ENCODE peak calls at places on chromosome X, in seven cellular contexts. T, M, I, V, Q, N and P are unnamed samples.

GRCh38 chrX:109472939-109473713 is 8.8 kb downstream of the GUCY2F start:
- DNase-seq in I (peak), V (peak), Q (peak), N (peak), T (peak), M (peak), P (no peak)

GRCh38 chrX:102651242-102651967 is at the start of gene GPRASP1:
- DNase-seq in M (peak), V (peak), I (peak), T (no peak), Q (no peak), N (peak), P (no peak)

GRCh38 chrX:40078489-40079288 is 19.1 kb downstream of the BCOR start:
- DNase-seq in T (no peak), N (no peak), I (no peak), V (no peak), Q (no peak), M (no peak), P (no peak)

GRCh38 chrX:70038951-70039350 is 10.8 kb downstream of the AWAT2 start:
- DNase-seq in N (no peak), Q (no peak), I (no peak), V (no peak), M (no peak), T (no peak), P (no peak)

GRCh38 chrX:50594788-50595187 is 124.2 kb upstream of the DGKK start:
- DNase-seq in M (no peak), I (peak), V (no peak), Q (no peak), N (no peak), T (no peak), P (no peak)

GRCh38 chrX:2647627-2648026 is 43.5 kb upstream of the CD99 start:
- DNase-seq in Q (no peak), M (no peak), V (no peak), N (no peak), T (no peak), I (no peak), P (no peak)

GRCh38 chrX:150080497-150080896 is 142.2 kb upstream of the EOLA2 start:
- DNase-seq in M (no peak), V (no peak), N (no peak), T (no peak), I (no peak), Q (no peak), P (no peak)

GRCh38 chrX:45009371-45010000 is 136.5 kb downstream of the KDM6A start:
- DNase-seq in I (peak), T (no peak), N (no peak), M (no peak), V (no peak), Q (no peak), P (no peak)

GRCh38 chrX:20547649-20548051 is 280.9 kb upstream of the RPS6KA3 start:
- DNase-seq in M (peak), N (peak), T (no peak), I (peak), Q (peak), V (no peak), P (no peak)

GRCh38 chrX:41661366-41662095 is 27.2 kb upstream of the GPR34 start:
- DNase-seq in Q (no peak), N (no peak), T (no peak), V (no peak), I (no peak), M (no peak), P (no peak)

GRCh38 chrX:57528670-57529255 is 63.0 kb upstream of the ZXDB start:
- DNase-seq in M (no peak), T (no peak), I (no peak), N (no peak), V (no peak), Q (peak), P (no peak)

GRCh38 chrX:51852621-51853020 is 40.8 kb upstream of the MAGED1 start:
- DNase-seq in T (no peak), I (no peak), V (no peak), Q (no peak), M (no peak), N (no peak), P (no peak)

GRCh38 chrX:45577361-45577760 is 376.7 kb upstream of the DIPK2B start:
- DNase-seq in I (no peak), V (no peak), Q (no peak), N (no peak), M (no peak), T (no peak), P (no peak)

GRCh38 chrX:84475596-84475995 is 26.7 kb downstream of the HDX start:
- DNase-seq in M (no peak), Q (no peak), V (no peak), I (no peak), T (no peak), N (no peak), P (no peak)

GRCh38 chrX:116276191-116276700 is 105.7 kb downstream of the AGTR2 start:
- DNase-seq in Q (no peak), M (no peak), N (no peak), V (no peak), T (no peak), I (no peak), P (no peak)

GRCh38 chrX:17682259-17682658 is 55.0 kb upstream of the SCML1 start:
- DNase-seq in N (no peak), T (no peak), Q (no peak), I (no peak), V (no peak), M (no peak), P (no peak)

GRCh38 chrX:150184487-150184886 is 178.6 kb upstream of the MAMLD1 start:
- DNase-seq in V (no peak), Q (no peak), T (no peak), M (no peak), I (no peak), N (no peak), P (no peak)

GRCh38 chrX:118761950-118762725 is 34.7 kb downstream of the IL13RA1 start:
- DNase-seq in N (no peak), M (no peak), I (no peak), Q (no peak), V (no peak), T (no peak), P (no peak)

GRCh38 chrX:141619336-141619735 is 29.8 kb downstream of the SPANXA2 start:
- DNase-seq in I (no peak), N (no peak), Q (no peak), M (no peak), T (no peak), V (no peak), P (no peak)

GRCh38 chrX:94454606-94455005 is 780.6 kb downstream of the FAM133A start:
- DNase-seq in N (no peak), M (no peak), I (no peak), V (no peak), Q (no peak), T (no peak), P (no peak)

GRCh38 chrX:80578518-80579105 is 158.4 kb downstream of the TENT5D start:
- DNase-seq in N (peak), Q (peak), T (peak), V (no peak), M (no peak), I (no peak), P (no peak)

GRCh38 chrX:135543924-135544323 is 23.5 kb downstream of the INTS6L start:
- DNase-seq in Q (no peak), I (peak), V (no peak), T (no peak), M (no peak), N (no peak), P (no peak)

GRCh38 chrX:103175944-103176753 is 38.8 kb upstream of the BEX4 start:
- DNase-seq in T (no peak), I (peak), Q (peak), M (peak), V (peak), N (peak), P (peak)

GRCh38 chrX:18707442-18708049 is at the start of gene PPEF1:
- DNase-seq in M (no peak), N (no peak), T (no peak), V (no peak), Q (no peak), I (no peak), P (no peak)

GRCh38 chrX:8429692-8430249 is 34.9 kb upstream of the VCX3B start:
- DNase-seq in I (no peak), V (no peak), T (no peak), N (no peak), M (no peak), Q (no peak), P (no peak)

GRCh38 chrX:100615015-100615414 is 21.6 kb downstream of the TSPAN6 start:
- DNase-seq in Q (peak), T (peak), V (no peak), I (peak), M (no peak), N (peak), P (no peak)

GRCh38 chrX:149830192-149830873 is 48.6 kb downstream of the MAGEA9 start:
- DNase-seq in Q (no peak), V (no peak), T (no peak), M (peak), N (no peak), I (peak), P (no peak)

GRCh38 chrX:107764845-107765608 is 10.6 kb downstream of the TSC22D3 start:
- DNase-seq in Q (no peak), M (no peak), V (no peak), N (no peak), T (no peak), I (no peak), P (no peak)

GRCh38 chrX:140503714-140504351 is 1.0 kb downstream of the SOX3 start:
- DNase-seq in V (peak), M (peak), Q (no peak), N (peak), T (no peak), I (peak), P (no peak)

GRCh38 chrX:142156567-142156966 is 48.5 kb downstream of the MAGEC2 start:
- DNase-seq in M (peak), V (no peak), Q (no peak), N (no peak), T (no peak), I (no peak), P (no peak)

GRCh38 chrX:66015152-66015827 is 24.6 kb downstream of the VSIG4 start:
- DNase-seq in N (peak), Q (no peak), V (no peak), I (peak), T (no peak), M (no peak), P (no peak)

GRCh38 chrX:68498044-68498507 is 775 bp upstream of the YIPF6 start:
- DNase-seq in M (no peak), Q (peak), T (no peak), N (no peak), I (no peak), V (no peak), P (no peak)

GRCh38 chrX:143121471-143121870 is 95.7 kb downstream of the SPANXN4 start:
- DNase-seq in M (no peak), T (no peak), Q (no peak), I (no peak), V (no peak), N (no peak), P (no peak)

GRCh38 chrX:41603591-41603990 is 85.2 kb upstream of the GPR34 start:
- DNase-seq in V (no peak), N (no peak), I (no peak), Q (no peak), M (no peak), T (no peak), P (no peak)

GRCh38 chrX:26851981-26852380 is 611.2 kb downstream of the PPP4R3C start:
- DNase-seq in Q (peak), V (no peak), N (no peak), I (no peak), M (no peak), T (peak), P (no peak)

GRCh38 chrX:111641969-111642368 is 39.0 kb upstream of the ALG13 start:
- DNase-seq in T (no peak), I (no peak), M (no peak), Q (no peak), N (no peak), V (no peak), P (no peak)
- TF ChIP-seq CTCF in T (no peak), I (no peak), M (no peak), Q (no peak), N (no peak), V (no peak), P (no peak)

GRCh38 chrX:78124304-78124703 is 15.1 kb downstream of the TAF9B start:
- DNase-seq in Q (no peak), I (no peak), M (no peak), N (no peak), V (no peak), T (no peak), P (no peak)
- TF ChIP-seq CTCF in Q (no peak), I (no peak), M (no peak), N (no peak), V (peak), T (peak), P (no peak)

GRCh38 chrX:153725832-153726285 is 1.2 kb downstream of the ABCD1 start:
- DNase-seq in M (no peak), Q (no peak), T (no peak), N (no peak), I (peak), V (no peak), P (no peak)

GRCh38 chrX:153728951-153729631 is 4.4 kb downstream of the ABCD1 start:
- DNase-seq in T (no peak), M (no peak), I (no peak), V (no peak), Q (no peak), N (no peak), P (no peak)

GRCh38 chrX:153726286-153727107 is 1.8 kb downstream of the ABCD1 start:
- DNase-seq in I (peak), N (peak), T (no peak), M (peak), Q (peak), V (peak), P (no peak)

GRCh38 chrX:153727108-153727931 is 2.7 kb downstream of the ABCD1 start:
- DNase-seq in T (no peak), Q (peak), I (peak), M (no peak), N (no peak), V (no peak), P (no peak)

GRCh38 chrX:153728095-153728494 is 3.4 kb downstream of the ABCD1 start:
- DNase-seq in Q (peak), N (no peak), M (no peak), T (no peak), I (no peak), V (no peak), P (no peak)
- TF ChIP-seq CTCF in Q (peak), N (no peak), M (no peak), T (no peak), I (no peak), V (no peak), P (no peak)

DNA sequence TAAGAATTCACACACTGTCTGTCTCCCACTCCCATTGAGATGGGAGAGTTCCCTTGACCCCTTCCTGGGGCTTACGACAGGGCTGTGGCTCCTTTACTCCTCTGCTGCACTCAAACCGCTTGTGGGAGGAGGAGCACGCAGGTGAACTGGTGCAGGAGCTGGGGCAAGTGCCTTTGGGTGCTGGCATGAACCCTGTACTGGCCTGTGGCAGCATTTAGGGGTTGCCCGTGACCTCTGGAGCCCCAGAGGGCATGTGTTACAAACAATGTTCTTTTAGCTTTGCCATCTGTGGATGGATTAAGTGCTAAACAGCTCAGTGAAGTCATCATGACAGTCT is 21.8 kb upstream of the FTHL17 start:
- DNase-seq in M (no peak), N (no peak), Q (no peak), T (no peak), I (no peak), V (no peak), P (no peak)
- TF ChIP-seq CTCF in M (no peak), N (no peak), Q (no peak), T (no peak), I (no peak), V (no peak), P (no peak)

DNA sequence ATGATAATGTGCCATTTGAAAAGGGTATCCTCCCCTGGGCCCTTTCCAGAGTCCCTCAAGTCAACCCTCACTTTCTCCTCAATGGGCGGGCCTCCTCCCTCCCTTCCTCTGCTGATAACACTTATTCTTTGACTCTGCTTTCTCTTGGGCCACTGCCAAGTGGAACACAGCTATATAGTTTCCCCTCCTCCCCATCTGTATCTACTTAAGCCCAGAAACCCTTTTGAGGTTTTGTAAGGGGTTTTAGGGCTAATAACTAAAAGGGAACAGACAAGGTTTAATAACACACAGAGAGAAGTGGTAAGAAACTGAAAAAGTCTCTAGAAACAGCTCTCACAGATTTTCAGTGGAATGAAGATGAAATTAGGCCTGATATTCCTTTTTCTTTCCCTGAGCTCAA is 116.7 kb downstream of the GPC3 start:
- DNase-seq in Q (no peak), M (no peak), V (no peak), I (no peak), N (no peak), T (no peak), P (no peak)
- TF ChIP-seq CTCF in Q (no peak), M (no peak), V (no peak), I (no peak), N (no peak), T (no peak), P (no peak)

DNA sequence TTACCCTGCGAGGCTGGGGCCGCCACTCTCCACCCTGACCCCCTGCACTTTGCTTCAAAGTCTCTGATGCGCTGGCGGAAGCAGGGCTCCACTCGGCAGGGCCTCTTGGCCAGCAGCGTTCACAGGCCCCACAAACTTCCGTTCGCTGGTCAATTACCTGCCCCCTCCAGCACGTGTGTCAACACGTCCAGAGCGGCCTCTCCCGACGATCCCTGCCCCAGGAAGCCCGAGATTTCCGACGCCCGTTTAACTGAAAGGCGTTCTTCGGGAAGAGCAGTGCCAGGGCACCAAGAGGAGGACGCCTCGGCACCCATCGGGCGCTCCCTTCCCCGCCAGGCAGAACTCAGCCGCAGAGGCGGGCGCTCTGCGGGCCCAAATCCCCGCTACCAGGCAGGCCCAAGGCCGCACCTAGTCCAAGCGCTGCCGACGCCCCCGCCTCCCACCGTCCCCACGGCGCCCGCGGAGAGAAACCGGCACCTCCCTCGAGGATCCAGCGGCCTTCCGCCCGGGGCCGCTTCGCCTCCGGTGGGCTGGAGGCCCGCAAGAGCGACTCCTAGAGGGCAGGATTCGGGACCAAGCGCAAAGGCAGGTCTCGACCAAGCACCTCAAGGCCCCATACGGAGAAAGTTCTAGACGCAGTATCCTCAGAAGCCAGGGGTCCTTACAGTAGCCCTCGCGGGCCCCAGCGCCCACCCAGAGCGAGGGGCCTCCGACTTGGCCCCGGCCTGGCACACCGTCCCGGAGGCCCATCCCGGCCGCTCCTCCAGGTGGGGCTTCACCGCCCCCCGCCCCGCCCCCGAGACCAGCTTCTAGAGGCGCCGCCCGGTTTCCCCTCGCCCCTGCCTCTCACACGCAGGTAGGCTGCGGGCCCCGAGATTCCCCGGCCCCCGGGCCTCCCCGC is 586 bp downstream of the BCAP31 start:
- DNase-seq in M (peak), V (peak), T (no peak), N (peak), Q (peak), I (peak), P (peak)
- TF ChIP-seq CTCF in M (no peak), V (peak), T (peak), N (peak), Q (no peak), I (no peak), P (no peak)